ENCODE peak calls at places on chromosomes 6 and 20, in four cellular contexts. Y, A, D and M are unnamed samples. For H3K36me3, the result is how much of the 10 kb centered on the place peaks cover.

GRCh38 chr6:139473239-139473701 is 98.8 kb upstream of the CITED2 start:
- DNase-seq in Y (peak), A (no peak), D (no peak), M (no peak)

GRCh38 chr20:31966991-31967655 is 828 bp upstream of the XKR7 start:
- DNase-seq in Y (no peak), A (no peak), D (no peak), M (no peak)

GRCh38 chr6:28353981-28354676 is 4.4 kb downstream of the ZKSCAN3 start:
- DNase-seq in Y (no peak), A (no peak), D (peak), M (peak)

GRCh38 chr6:27426045-27426620 is 37.6 kb downstream of the ZNF391 start:
- DNase-seq in Y (no peak), A (no peak), D (no peak), M (no peak)

GRCh38 chr20:8234580-8234979 is 102.5 kb downstream of the PLCB1 start:
- DNase-seq in Y (no peak), A (no peak), D (no peak), M (no peak)

GRCh38 chr6:21371676-21372161 is 221.8 kb upstream of the SOX4 start:
- DNase-seq in Y (no peak), A (no peak), D (no peak), M (no peak)

GRCh38 chr6:138161434-138162103 is at the start of gene ARFGEF3:
- DNase-seq in Y (no peak), A (no peak), D (peak), M (peak)

GRCh38 chr20:19995220-19995863 is 21.8 kb upstream of the NAA20 start:
- DNase-seq in Y (no peak), A (no peak), D (no peak), M (no peak)

GRCh38 chr20:50193169-50193850 is 2.7 kb downstream of the CEBPB start:
- DNase-seq in Y (peak), A (no peak), D (no peak), M (no peak)

GRCh38 chr20:20450461-20451027 is 82.6 kb downstream of the INSM1 start:
- DNase-seq in Y (no peak), A (no peak), D (peak), M (no peak)

GRCh38 chr6:134287863-134288537 is 29.9 kb downstream of the SGK1 start:
- DNase-seq in Y (no peak), A (no peak), D (no peak), M (no peak)

GRCh38 chr6:107418118-107418517 is 41.2 kb downstream of the PDSS2 start:
- DNase-seq in Y (no peak), A (no peak), D (no peak), M (no peak)

GRCh38 chr6:37242429-37243052 is 15.0 kb upstream of the TBC1D22B start:
- DNase-seq in Y (peak), A (no peak), D (no peak), M (no peak)

GRCh38 chr6:37242042-37242428 is 15.5 kb upstream of the TBC1D22B start:
- DNase-seq in Y (no peak), A (no peak), D (no peak), M (no peak)

GRCh38 chr6:37243816-37244370 is 13.7 kb upstream of the TBC1D22B start:
- DNase-seq in Y (no peak), A (no peak), D (no peak), M (no peak)

GRCh38 chr6:37243131-37243815 is 14.3 kb upstream of the TBC1D22B start:
- DNase-seq in Y (no peak), A (no peak), D (no peak), M (no peak)

DNA sequence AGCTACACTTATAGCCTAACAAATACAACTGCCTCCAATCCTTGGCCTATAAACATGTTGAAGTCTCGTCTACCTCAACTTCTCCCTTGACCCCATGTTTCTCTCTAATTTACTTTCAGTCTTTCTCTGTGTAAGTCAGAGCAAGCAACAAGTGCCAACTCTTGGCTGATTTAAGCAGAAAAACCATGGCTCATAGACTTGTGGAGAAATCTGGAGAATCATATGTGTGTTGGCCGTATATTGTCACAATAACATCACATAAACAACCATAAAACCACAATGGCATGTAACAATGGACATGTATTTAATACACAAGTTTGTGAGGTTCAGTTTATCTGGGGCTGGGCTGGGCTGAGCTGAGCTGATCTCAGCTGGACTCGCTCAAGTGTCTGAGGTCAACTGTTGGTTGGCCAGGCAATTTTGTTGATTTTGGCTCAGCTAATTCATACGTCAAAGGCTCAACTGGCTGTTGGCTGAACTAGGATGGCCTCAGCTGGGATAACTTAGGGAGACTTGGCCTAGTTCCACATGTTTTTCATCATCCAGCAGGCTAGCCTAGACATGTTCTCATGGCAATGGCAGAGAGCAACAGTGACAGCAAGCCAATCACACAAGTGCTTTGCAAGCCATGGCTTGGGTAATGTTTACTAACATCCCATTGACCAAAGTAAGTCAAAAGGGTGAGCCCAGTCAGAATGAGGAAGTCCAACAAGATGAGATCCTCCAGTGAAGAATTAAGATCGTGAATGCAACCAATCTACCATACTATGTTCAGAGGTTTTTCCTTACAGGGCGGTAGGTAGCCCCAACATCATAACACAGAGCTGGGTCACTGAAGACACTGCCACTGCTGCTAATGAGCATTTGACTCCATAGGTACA is 12.9 kb upstream of the TBC1D22B start:
- DNase-seq in Y (peak), A (no peak), D (peak), M (peak)
- TF ChIP-seq EP300 in Y (peak), A (no peak), D (peak), M (peak)

GRCh38 chr20:62330576-62331317 is 27.9 kb downstream of the ADRM1 start:
- DNase-seq in Y (no peak), A (no peak), D (no peak), M (no peak)
- H3K36me3 ChIP-seq in Y (under half), A (half or more), D (half or more), M (under half)

DNA sequence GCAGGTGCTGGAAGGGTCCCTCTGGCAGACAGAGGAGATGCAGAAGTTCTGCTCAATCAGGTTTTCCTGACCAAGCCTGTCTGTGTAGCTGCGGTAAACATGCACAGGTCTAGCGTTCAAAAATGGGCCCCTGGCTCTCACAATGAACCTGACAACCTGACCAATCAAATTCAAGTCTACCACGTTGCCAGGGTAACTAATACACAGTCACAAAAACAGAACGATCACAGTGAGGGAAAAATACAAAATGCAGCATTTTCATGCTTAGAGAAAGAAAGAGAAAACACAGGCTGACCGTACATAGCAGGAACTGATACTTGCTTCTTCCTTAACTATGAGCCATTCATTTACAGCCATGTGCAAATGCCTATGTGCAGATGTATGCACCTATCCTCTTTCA is 353.1 kb upstream of the TSHZ2 start:
- DNase-seq in Y (no peak), A (no peak), D (no peak), M (no peak)
- TF ChIP-seq EP300 in Y (no peak), A (no peak), D (no peak), M (no peak)

GRCh38 chr6:47149554-47149953 is 107.4 kb upstream of the ADGRF1 start:
- DNase-seq in Y (no peak), A (no peak), D (no peak), M (no peak)

GRCh38 chr6:47151232-47151898 is 109.2 kb upstream of the ADGRF1 start:
- DNase-seq in Y (no peak), A (no peak), D (no peak), M (no peak)

GRCh38 chr6:47156196-47156595 is 114.1 kb upstream of the ADGRF1 start:
- DNase-seq in Y (no peak), A (no peak), D (no peak), M (no peak)

GRCh38 chr6:47153066-47153755 is 111.1 kb upstream of the ADGRF1 start:
- DNase-seq in Y (no peak), A (no peak), D (no peak), M (no peak)

GRCh38 chr6:47152666-47153065 is 110.5 kb upstream of the ADGRF1 start:
- DNase-seq in Y (no peak), A (no peak), D (no peak), M (no peak)
- H3K36me3 ChIP-seq in Y (under half), A (under half), D (under half), M (under half)

GRCh38 chr20:37990571-37991151 is 42.6 kb downstream of the TTI1 start:
- DNase-seq in Y (no peak), A (no peak), D (peak), M (peak)
- TF ChIP-seq EP300 in Y (no peak), A (no peak), D (no peak), M (peak)

GRCh38 chr6:32971581-32972352 is 3.4 kb downstream of the BRD2 start:
- DNase-seq in Y (peak), A (peak), D (peak), M (peak)
- H3K36me3 ChIP-seq in Y (under half), A (under half), D (under half), M (under half)